ENCODE peak calls at places on chromosomes 6 and 20, in ten cellular contexts. P is GM04504; T is T-helper 9 cell; S is heart right ventricle; I is NCI-H748 treated with DMSO at 0.1 percent for 48 hours; C is hypothalamus; J is ELR; A is COR-L47; D is stimulated activated CD4-positive, alpha-beta T cell treated with anti-CD3 and anti-CD28 coated beads, Interleukin-15, amount 100 ng/mL, for 1 hour; K is AG20443. U is an unnamed sample.

GRCh38 chr20:1242530-1242929 is 16.7 kb downstream of the RAD21L1 start:
- DNase-seq in P (peak), T (no peak), S (no peak), I (no peak), C (no peak), J (peak), A (no peak), D (no peak), K (peak), U (peak)

GRCh38 chr6:5204340-5204739 is 56.4 kb downstream of the LYRM4 start:
- DNase-seq in P (no peak), T (no peak), S (no peak), I (no peak), C (no peak), J (no peak), A (no peak), D (no peak), K (no peak), U (no peak)

GRCh38 chr6:111707773-111708172 is 102.1 kb upstream of the TRAF3IP2 start:
- DNase-seq in P (no peak), T (no peak), S (no peak), I (no peak), C (no peak), J (no peak), A (no peak), D (no peak), K (no peak), U (no peak)

GRCh38 chr6:105036371-105036770 is 79.5 kb downstream of the LIN28B start:
- DNase-seq in P (no peak), T (no peak), S (no peak), I (no peak), C (no peak), J (no peak), A (no peak), D (no peak), K (no peak), U (no peak)

GRCh38 chr6:116580198-116580597 is 8.9 kb downstream of the RWDD1 start:
- DNase-seq in P (no peak), T (no peak), S (no peak), I (no peak), C (no peak), J (peak), A (no peak), D (no peak), K (peak), U (no peak)

GRCh38 chr6:33678246-33678931 is 33.1 kb downstream of the UQCC2 start:
- DNase-seq in P (no peak), T (no peak), S (no peak), I (no peak), C (no peak), J (no peak), A (no peak), D (no peak), K (no peak), U (no peak)

GRCh38 chr6:157867155-157867559 is 44.1 kb downstream of the SNX9 start:
- DNase-seq in P (no peak), T (no peak), S (no peak), I (no peak), C (no peak), J (peak), A (no peak), D (no peak), K (peak), U (no peak)

GRCh38 chr6:123676793-123677192 is 40.0 kb upstream of the TRDN start:
- DNase-seq in P (no peak), T (no peak), S (no peak), I (no peak), C (no peak), J (no peak), A (no peak), D (no peak), K (no peak), U (no peak)

GRCh38 chr6:72825265-72825918 is 203.5 kb downstream of the KCNQ5 start:
- DNase-seq in P (peak), T (no peak), S (no peak), I (no peak), C (no peak), J (peak), A (no peak), D (no peak), K (peak), U (no peak)

GRCh38 chr6:48134246-48134645 is 23.2 kb upstream of the PTCHD4 start:
- DNase-seq in P (no peak), T (no peak), S (no peak), I (no peak), C (no peak), J (no peak), A (no peak), D (no peak), K (no peak), U (no peak)

GRCh38 chr20:53890434-53891305 is 179.7 kb downstream of the BCAS1 start:
- DNase-seq in P (no peak), T (no peak), S (no peak), I (no peak), C (no peak), J (peak), A (no peak), D (no peak), K (no peak), U (no peak)

GRCh38 chr6:42294759-42295158 is 77.1 kb upstream of the MRPS10 start:
- DNase-seq in P (no peak), T (no peak), S (no peak), I (no peak), C (no peak), J (peak), A (no peak), D (no peak), K (peak), U (no peak)

GRCh38 chr20:59829415-59830106 is 103.9 kb downstream of the SYCP2 start:
- DNase-seq in P (no peak), T (no peak), S (no peak), I (no peak), C (no peak), J (no peak), A (no peak), D (no peak), K (peak), U (no peak)

GRCh38 chr6:105428342-105428957 is 25.6 kb upstream of the PREP start:
- DNase-seq in P (no peak), T (no peak), S (no peak), I (no peak), C (no peak), J (peak), A (no peak), D (no peak), K (peak), U (no peak)

GRCh38 chr20:56348746-56349145 is 10.0 kb upstream of the FAM210B start:
- DNase-seq in P (no peak), T (no peak), S (no peak), I (no peak), C (no peak), J (peak), A (no peak), D (no peak), K (no peak), U (no peak)

GRCh38 chr6:27814665-27815424 is 97.4 kb downstream of the OR2B2 start:
- DNase-seq in P (peak), T (peak), S (peak), I (peak), C (no peak), J (peak), A (no peak), D (peak), K (peak), U (no peak)

GRCh38 chr6:34151321-34152041 is 5.6 kb upstream of the GRM4 start:
- DNase-seq in P (no peak), T (no peak), S (no peak), I (no peak), C (no peak), J (no peak), A (peak), D (no peak), K (no peak), U (no peak)

GRCh38 chr6:76000629-76001028 is 71.8 kb downstream of the IMPG1 start:
- DNase-seq in P (no peak), T (no peak), S (no peak), I (no peak), C (no peak), J (no peak), A (no peak), D (no peak), K (no peak), U (no peak)

GRCh38 chr20:58880994-58881752 is 28.7 kb downstream of the GNAS start:
- DNase-seq in P (no peak), T (no peak), S (no peak), I (no peak), C (no peak), J (peak), A (no peak), D (no peak), K (no peak), U (no peak)

GRCh38 chr20:43771791-43772190 is 45.0 kb upstream of the GTSF1L start:
- DNase-seq in P (no peak), T (no peak), S (no peak), I (no peak), C (no peak), J (no peak), A (no peak), D (no peak), K (no peak), U (no peak)

GRCh38 chr6:128465368-128466343 is 54.7 kb downstream of the PTPRK start:
- DNase-seq in P (no peak), T (no peak), S (no peak), I (no peak), C (no peak), J (peak), A (no peak), D (no peak), K (no peak), U (no peak)

GRCh38 chr20:43463864-43464785 is 6.4 kb downstream of the SRSF6 start:
- DNase-seq in P (no peak), T (no peak), S (no peak), I (no peak), C (no peak), J (no peak), A (no peak), D (no peak), K (no peak), U (no peak)

U was measured in GDM1.